ENCODE peak calls at places on chromosomes 11 and 22, in nine cellular contexts. One of them, this sample, is unnamed.

GRCh38 chr11:15073361-15074205 is at the start of gene CALCB:
- DNase-seq in hepatocyte: peak; percentile 55
- DNase-seq in MM.1S: no peak
- DNase-seq in PC-3: no peak
- DNase-seq in neural progenitor cell: peak; percentile 75
- DNase-seq in OCI-LY7: no peak
- DNase-seq in HCT116: no peak
- DNase-seq in GM23248: peak; percentile 55
- DNase-seq in SK-N-SH: peak; percentile 83
- DNase-seq in this sample: peak; percentile 74

GRCh38 chr11:103326070-103326794 is 217.0 kb downstream of the DYNC2H1 start:
- DNase-seq in PC-3: peak; percentile 92
- DNase-seq in hepatocyte: peak; percentile 69
- DNase-seq in OCI-LY7: peak; percentile 51
- DNase-seq in MM.1S: peak; percentile 77
- DNase-seq in HCT116: peak; percentile 58
- DNase-seq in neural progenitor cell: peak; percentile 69
- DNase-seq in GM23248: peak; percentile 85
- DNase-seq in SK-N-SH: peak; percentile 45
- DNase-seq in this sample: peak; percentile 89

GRCh38 chr11:71325418-71326327 is 73.3 kb upstream of the SHANK2 start:
- DNase-seq in OCI-LY7: no peak
- DNase-seq in neural progenitor cell: no peak
- DNase-seq in SK-N-SH: no peak
- DNase-seq in HCT116: no peak
- DNase-seq in PC-3: no peak
- DNase-seq in MM.1S: no peak
- DNase-seq in GM23248: no peak
- DNase-seq in hepatocyte: no peak
- DNase-seq in this sample: no peak

GRCh38 chr11:45664376-45665205 is 831 bp downstream of the CHST1 start:
- DNase-seq in MM.1S: no peak
- DNase-seq in neural progenitor cell: peak; percentile 50
- DNase-seq in PC-3: no peak
- DNase-seq in hepatocyte: no peak
- DNase-seq in SK-N-SH: peak; percentile 79
- DNase-seq in GM23248: no peak
- DNase-seq in OCI-LY7: no peak
- DNase-seq in HCT116: no peak
- DNase-seq in this sample: peak; percentile 58

GRCh38 chr11:122863704-122864326 is 18.7 kb upstream of the JHY start:
- DNase-seq in OCI-LY7: peak; percentile 51
- DNase-seq in hepatocyte: peak; percentile 64
- DNase-seq in MM.1S: peak; percentile 49
- DNase-seq in neural progenitor cell: peak; percentile 55
- DNase-seq in GM23248: peak; percentile 75
- DNase-seq in HCT116: peak; percentile 37
- DNase-seq in PC-3: peak; percentile 80
- DNase-seq in SK-N-SH: peak; percentile 60
- DNase-seq in this sample: peak; percentile 57

GRCh38 chr22:22717723-22718122 is 73.3 kb downstream of the GGTLC2 start:
- DNase-seq in GM23248: no peak
- DNase-seq in HCT116: no peak
- DNase-seq in hepatocyte: no peak
- DNase-seq in SK-N-SH: no peak
- DNase-seq in PC-3: no peak
- DNase-seq in MM.1S: no peak
- DNase-seq in neural progenitor cell: no peak
- DNase-seq in OCI-LY7: peak; percentile 35
- DNase-seq in this sample: no peak

GRCh38 chr22:17471901-17472566 is 91.3 kb upstream of the SLC25A18 start:
- DNase-seq in MM.1S: no peak
- DNase-seq in GM23248: peak; percentile 29
- DNase-seq in hepatocyte: no peak
- DNase-seq in SK-N-SH: no peak
- DNase-seq in OCI-LY7: no peak
- DNase-seq in HCT116: no peak
- DNase-seq in PC-3: no peak
- DNase-seq in neural progenitor cell: peak; percentile 73
- DNase-seq in this sample: peak; percentile 63

GRCh38 chr11:83191491-83191890 is 2.0 kb upstream of the ANKRD42 start:
- DNase-seq in HCT116: no peak
- DNase-seq in neural progenitor cell: no peak
- DNase-seq in MM.1S: no peak
- DNase-seq in PC-3: no peak
- DNase-seq in SK-N-SH: no peak
- DNase-seq in GM23248: no peak
- DNase-seq in hepatocyte: no peak
- DNase-seq in OCI-LY7: no peak
- DNase-seq in this sample: no peak

GRCh38 chr11:12150831-12151382 is 40.5 kb downstream of the MICAL2 start:
- DNase-seq in HCT116: no peak
- DNase-seq in neural progenitor cell: no peak
- DNase-seq in GM23248: peak; percentile 65
- DNase-seq in hepatocyte: peak; percentile 53
- DNase-seq in MM.1S: no peak
- DNase-seq in PC-3: peak; percentile 25
- DNase-seq in SK-N-SH: no peak
- DNase-seq in OCI-LY7: no peak
- DNase-seq in this sample: no peak

GRCh38 chr11:121418625-121419114 is 33.4 kb upstream of the SORL1 start:
- DNase-seq in OCI-LY7: peak; percentile 94
- DNase-seq in MM.1S: no peak
- DNase-seq in PC-3: no peak
- DNase-seq in hepatocyte: no peak
- DNase-seq in neural progenitor cell: no peak
- DNase-seq in HCT116: no peak
- DNase-seq in SK-N-SH: no peak
- DNase-seq in GM23248: no peak
- DNase-seq in this sample: no peak

GRCh38 chr11:415640-416041 is 842 bp upstream of the SIGIRR start:
- DNase-seq in OCI-LY7: no peak
- DNase-seq in hepatocyte: no peak
- DNase-seq in MM.1S: no peak
- DNase-seq in GM23248: no peak
- DNase-seq in HCT116: no peak
- DNase-seq in PC-3: no peak
- DNase-seq in SK-N-SH: no peak
- DNase-seq in neural progenitor cell: no peak
- DNase-seq in this sample: no peak

GRCh38 chr11:129894281-129895125 is 875 bp downstream of the NFRKB start:
- DNase-seq in HCT116: no peak
- DNase-seq in MM.1S: peak; percentile 27
- DNase-seq in GM23248: peak; percentile 59
- DNase-seq in OCI-LY7: peak; percentile 51
- DNase-seq in SK-N-SH: no peak
- DNase-seq in hepatocyte: peak; percentile 28
- DNase-seq in PC-3: peak; percentile 21
- DNase-seq in neural progenitor cell: no peak
- DNase-seq in this sample: no peak

GRCh38 chr22:19497245-19497644 is 17.5 kb downstream of the CDC45 start:
- DNase-seq in HCT116: no peak
- DNase-seq in MM.1S: no peak
- DNase-seq in neural progenitor cell: no peak
- DNase-seq in GM23248: peak; percentile 93
- DNase-seq in hepatocyte: no peak
- DNase-seq in SK-N-SH: no peak
- DNase-seq in PC-3: peak; percentile 78
- DNase-seq in OCI-LY7: no peak
- DNase-seq in this sample: no peak

GRCh38 chr11:105273660-105274280 is 134.2 kb upstream of the CARD18 start:
- DNase-seq in SK-N-SH: no peak
- DNase-seq in MM.1S: no peak
- DNase-seq in PC-3: no peak
- DNase-seq in GM23248: no peak
- DNase-seq in hepatocyte: no peak
- DNase-seq in neural progenitor cell: no peak
- DNase-seq in OCI-LY7: no peak
- DNase-seq in HCT116: no peak
- DNase-seq in this sample: no peak

GRCh38 chr22:37492428-37493344 is 6.5 kb upstream of the MFNG start:
- DNase-seq in OCI-LY7: peak; percentile 84
- DNase-seq in neural progenitor cell: peak; percentile 70
- DNase-seq in PC-3: peak; percentile 54
- DNase-seq in HCT116: no peak
- DNase-seq in hepatocyte: no peak
- DNase-seq in SK-N-SH: peak; percentile 69
- DNase-seq in MM.1S: peak; percentile 44
- DNase-seq in GM23248: peak; percentile 79
- DNase-seq in this sample: peak; percentile 86

GRCh38 chr11:116224154-116224888 is 548.5 kb downstream of the BUD13 start:
- DNase-seq in neural progenitor cell: peak; percentile 63
- DNase-seq in PC-3: peak; percentile 51
- DNase-seq in hepatocyte: peak; percentile 64
- DNase-seq in GM23248: peak; percentile 55
- DNase-seq in MM.1S: peak; percentile 42
- DNase-seq in OCI-LY7: peak; percentile 45
- DNase-seq in SK-N-SH: peak; percentile 63
- DNase-seq in HCT116: peak; percentile 6
- DNase-seq in this sample: peak; percentile 80

GRCh38 chr22:49303781-49304461 is 523.8 kb downstream of the BRD1 start:
- DNase-seq in GM23248: no peak
- DNase-seq in HCT116: no peak
- DNase-seq in OCI-LY7: no peak
- DNase-seq in PC-3: no peak
- DNase-seq in MM.1S: no peak
- DNase-seq in SK-N-SH: no peak
- DNase-seq in hepatocyte: no peak
- DNase-seq in neural progenitor cell: no peak
- DNase-seq in this sample: no peak

GRCh38 chr22:20316844-20317401 is 2.9 kb downstream of the DGCR6L start:
- DNase-seq in OCI-LY7: no peak
- DNase-seq in HCT116: no peak
- DNase-seq in SK-N-SH: no peak
- DNase-seq in neural progenitor cell: peak; percentile 1
- DNase-seq in GM23248: no peak
- DNase-seq in PC-3: no peak
- DNase-seq in MM.1S: no peak
- DNase-seq in hepatocyte: no peak
- DNase-seq in this sample: no peak

GRCh38 chr11:3203221-3204043 is 15.2 kb downstream of the MRGPRG start:
- DNase-seq in SK-N-SH: peak; percentile 73
- DNase-seq in MM.1S: no peak
- DNase-seq in GM23248: peak; percentile 43
- DNase-seq in PC-3: peak; percentile 45
- DNase-seq in hepatocyte: peak; percentile 59
- DNase-seq in neural progenitor cell: peak; percentile 84
- DNase-seq in HCT116: no peak
- DNase-seq in OCI-LY7: no peak
- DNase-seq in this sample: peak; percentile 69

GRCh38 chr11:2151500-2152257 is 9.3 kb downstream of the INS start:
- DNase-seq in hepatocyte: peak; percentile 94
- DNase-seq in PC-3: peak; percentile 85
- DNase-seq in MM.1S: peak; percentile 79
- DNase-seq in SK-N-SH: peak; percentile 90
- DNase-seq in OCI-LY7: peak; percentile 80
- DNase-seq in neural progenitor cell: peak; percentile 94
- DNase-seq in GM23248: peak; percentile 77
- DNase-seq in HCT116: peak; percentile 75
- DNase-seq in this sample: peak; percentile 92
- TF ChIP-seq EZH2phosphoT487 in hepatocyte: no peak
- TF ChIP-seq EZH2phosphoT487 in PC-3: no peak
- TF ChIP-seq EZH2phosphoT487 in MM.1S: no peak
- TF ChIP-seq EZH2phosphoT487 in SK-N-SH: no peak
- TF ChIP-seq EZH2phosphoT487 in OCI-LY7: no peak
- TF ChIP-seq EZH2phosphoT487 in neural progenitor cell: no peak
- TF ChIP-seq EZH2phosphoT487 in GM23248: no peak
- TF ChIP-seq EZH2phosphoT487 in HCT116: no peak
- TF ChIP-seq EZH2phosphoT487 in this sample: no peak

GRCh38 chr22:30964858-30965257 is 3.7 kb downstream of the MORC2 start:
- DNase-seq in hepatocyte: no peak
- DNase-seq in PC-3: no peak
- DNase-seq in GM23248: no peak
- DNase-seq in neural progenitor cell: no peak
- DNase-seq in HCT116: no peak
- DNase-seq in OCI-LY7: no peak
- DNase-seq in SK-N-SH: no peak
- DNase-seq in MM.1S: no peak
- DNase-seq in this sample: no peak

GRCh38 chr22:30968924-30969531 is at the start of gene TUG1:
- DNase-seq in OCI-LY7: peak; percentile 98
- DNase-seq in neural progenitor cell: peak; percentile 98
- DNase-seq in SK-N-SH: peak; percentile 99
- DNase-seq in PC-3: peak; percentile 91
- DNase-seq in GM23248: peak; percentile 99
- DNase-seq in hepatocyte: peak; percentile 99
- DNase-seq in MM.1S: peak; percentile 98
- DNase-seq in HCT116: peak; percentile 96
- DNase-seq in this sample: peak; percentile 99

GRCh38 chr22:30970356-30970746 is 1.3 kb downstream of the TUG1 start:
- DNase-seq in SK-N-SH: no peak
- DNase-seq in GM23248: peak; percentile 13
- DNase-seq in neural progenitor cell: no peak
- DNase-seq in HCT116: no peak
- DNase-seq in OCI-LY7: no peak
- DNase-seq in MM.1S: no peak
- DNase-seq in PC-3: no peak
- DNase-seq in hepatocyte: no peak
- DNase-seq in this sample: peak; percentile 15

GRCh38 chr22:30968015-30968923 is at the start of gene MORC2:
- DNase-seq in MM.1S: peak; percentile 52
- DNase-seq in hepatocyte: peak; percentile 79
- DNase-seq in neural progenitor cell: no peak
- DNase-seq in OCI-LY7: no peak
- DNase-seq in SK-N-SH: no peak
- DNase-seq in GM23248: no peak
- DNase-seq in PC-3: peak; percentile 24
- DNase-seq in HCT116: no peak
- DNase-seq in this sample: peak; percentile 89

GRCh38 chr22:30969532-30970355 is 679 bp downstream of the TUG1 start:
- DNase-seq in MM.1S: peak; percentile 40
- DNase-seq in OCI-LY7: peak; percentile 79
- DNase-seq in GM23248: peak; percentile 73
- DNase-seq in hepatocyte: peak; percentile 65
- DNase-seq in PC-3: peak; percentile 15
- DNase-seq in neural progenitor cell: no peak
- DNase-seq in SK-N-SH: no peak
- DNase-seq in HCT116: no peak
- DNase-seq in this sample: peak; percentile 59
- TF ChIP-seq EZH2phosphoT487 in MM.1S: no peak
- TF ChIP-seq EZH2phosphoT487 in OCI-LY7: no peak
- TF ChIP-seq EZH2phosphoT487 in GM23248: no peak
- TF ChIP-seq EZH2phosphoT487 in hepatocyte: no peak
- TF ChIP-seq EZH2phosphoT487 in PC-3: no peak
- TF ChIP-seq EZH2phosphoT487 in neural progenitor cell: no peak
- TF ChIP-seq EZH2phosphoT487 in SK-N-SH: no peak
- TF ChIP-seq EZH2phosphoT487 in HCT116: no peak
- TF ChIP-seq EZH2phosphoT487 in this sample: no peak

GRCh38 chr11:113729456-113729855 is 23.3 kb upstream of the TMPRSS5 start:
- DNase-seq in HCT116: no peak
- DNase-seq in MM.1S: no peak
- DNase-seq in PC-3: no peak
- DNase-seq in SK-N-SH: no peak
- DNase-seq in neural progenitor cell: no peak
- DNase-seq in hepatocyte: no peak
- DNase-seq in GM23248: peak; percentile 52
- DNase-seq in OCI-LY7: no peak
- DNase-seq in this sample: peak; percentile 20
- TF ChIP-seq EZH2phosphoT487 in HCT116: no peak
- TF ChIP-seq EZH2phosphoT487 in MM.1S: no peak
- TF ChIP-seq EZH2phosphoT487 in PC-3: no peak
- TF ChIP-seq EZH2phosphoT487 in SK-N-SH: no peak
- TF ChIP-seq EZH2phosphoT487 in neural progenitor cell: no peak
- TF ChIP-seq EZH2phosphoT487 in hepatocyte: no peak
- TF ChIP-seq EZH2phosphoT487 in GM23248: no peak
- TF ChIP-seq EZH2phosphoT487 in OCI-LY7: no peak
- TF ChIP-seq EZH2phosphoT487 in this sample: no peak

GRCh38 chr11:78244546-78245315 is 56.0 kb downstream of the USP35 start:
- DNase-seq in HCT116: no peak
- DNase-seq in PC-3: no peak
- DNase-seq in neural progenitor cell: no peak
- DNase-seq in hepatocyte: no peak
- DNase-seq in OCI-LY7: no peak
- DNase-seq in SK-N-SH: peak; percentile 25
- DNase-seq in GM23248: no peak
- DNase-seq in MM.1S: no peak
- DNase-seq in this sample: no peak
- TF ChIP-seq EZH2phosphoT487 in HCT116: no peak
- TF ChIP-seq EZH2phosphoT487 in PC-3: no peak
- TF ChIP-seq EZH2phosphoT487 in neural progenitor cell: no peak
- TF ChIP-seq EZH2phosphoT487 in hepatocyte: no peak
- TF ChIP-seq EZH2phosphoT487 in OCI-LY7: no peak
- TF ChIP-seq EZH2phosphoT487 in SK-N-SH: no peak
- TF ChIP-seq EZH2phosphoT487 in GM23248: no peak
- TF ChIP-seq EZH2phosphoT487 in MM.1S: no peak
- TF ChIP-seq EZH2phosphoT487 in this sample: no peak